ENCODE peak calls at places on chromosome 13, in ten cellular contexts. E is nephron progenitor cell, N is left lung, X is B cell, G is endothelial cell, R is heart right ventricle, S is H9, J is choroid plexus epithelial cell, W is left ventricle myocardium inferior, B is neural crest cell. Y is an unnamed sample.

GRCh38 chr13:73857106-73857505 is 277.1 kb downstream of the KLF12 start:
- DNase-seq in S (no peak), R (no peak), B (no peak), X (no peak), J (no peak), N (no peak), E (no peak), G (no peak), W (no peak), Y (no peak)

GRCh38 chr13:44155422-44156293 is 218.0 kb upstream of the SERP2 start:
- DNase-seq in R (peak), N (no peak), B (no peak), W (peak), X (no peak), S (peak), J (peak), E (peak), G (no peak), Y (no peak)

GRCh38 chr13:35881360-35881759 is 249.8 kb downstream of the DCLK1 start:
- DNase-seq in R (no peak), S (no peak), G (no peak), X (no peak), E (no peak), J (peak), B (no peak), W (no peak), N (no peak), Y (no peak)

GRCh38 chr13:24618219-24618955 is 61.8 kb upstream of the ATP12A start:
- DNase-seq in R (no peak), B (no peak), G (no peak), J (no peak), S (no peak), W (no peak), N (no peak), X (peak), E (no peak), Y (no peak)

GRCh38 chr13:28299941-28300340 is 161.6 kb downstream of the PAN3 start:
- DNase-seq in W (no peak), S (no peak), E (no peak), B (no peak), X (no peak), G (no peak), J (no peak), R (no peak), N (no peak), Y (no peak)

GRCh38 chr13:47480941-47481340 is 520.1 kb downstream of the SUCLA2 start:
- DNase-seq in N (no peak), G (no peak), S (no peak), J (no peak), B (no peak), X (no peak), W (no peak), E (no peak), R (no peak), Y (no peak)

GRCh38 chr13:73544175-73544574 is 485.4 kb downstream of the KLF5 start:
- DNase-seq in B (no peak), W (no peak), X (no peak), N (no peak), G (no peak), E (no peak), R (no peak), J (no peak), S (no peak), Y (no peak)

GRCh38 chr13:55517312-55517711 is 1623.4 kb upstream of the PRR20A start:
- DNase-seq in G (peak), B (peak), W (no peak), J (no peak), N (no peak), R (no peak), S (peak), X (no peak), E (no peak), Y (no peak)

GRCh38 chr13:50576156-50576555 is 267.3 kb downstream of the DLEU7 start:
- DNase-seq in G (no peak), B (no peak), J (no peak), W (no peak), N (peak), S (no peak), X (no peak), R (no peak), E (no peak), Y (no peak)

GRCh38 chr13:36530050-36530789 is 97.9 kb downstream of the CCNA1 start:
- DNase-seq in N (no peak), G (no peak), W (no peak), R (no peak), E (no peak), B (no peak), S (no peak), X (no peak), J (peak), Y (no peak)

GRCh38 chr13:75410207-75410606 is 71.8 kb downstream of the TBC1D4 start:
- DNase-seq in G (no peak), E (no peak), W (no peak), X (no peak), S (no peak), J (no peak), N (no peak), R (peak), B (no peak), Y (no peak)

GRCh38 chr13:88376762-88377388 is 705.7 kb downstream of the SLITRK5 start:
- DNase-seq in S (no peak), E (no peak), B (no peak), J (no peak), G (no peak), N (no peak), X (no peak), W (no peak), R (no peak), Y (no peak)

GRCh38 chr13:59356607-59357006 is 807.1 kb downstream of the DIAPH3 start:
- DNase-seq in E (no peak), R (peak), B (no peak), X (no peak), G (no peak), W (peak), S (no peak), N (no peak), J (peak), Y (no peak)

GRCh38 chr13:38670627-38671026 is 16.2 kb upstream of the FREM2 start:
- DNase-seq in X (no peak), J (peak), N (no peak), W (no peak), R (no peak), E (no peak), G (no peak), S (no peak), B (no peak), Y (no peak)
- TF ChIP-seq CTCF in X (no peak), J (peak), N (no peak), W (no peak), R (no peak), E (no peak), G (no peak), S (no peak), B (no peak), Y (no peak)

GRCh38 chr13:109748677-109749076 is 37.7 kb downstream of the IRS2 start:
- DNase-seq in E (no peak), S (no peak), N (no peak), G (no peak), B (no peak), W (no peak), J (no peak), R (no peak), X (no peak), Y (no peak)

GRCh38 chr13:109749365-109749764 is 37.0 kb downstream of the IRS2 start:
- DNase-seq in N (no peak), R (no peak), B (no peak), J (no peak), E (no peak), W (no peak), S (no peak), X (no peak), G (no peak), Y (no peak)

GRCh38 chr13:109745702-109746101 is 40.7 kb downstream of the IRS2 start:
- DNase-seq in X (no peak), W (no peak), N (no peak), G (no peak), R (no peak), E (no peak), B (no peak), J (no peak), S (no peak), Y (no peak)

GRCh38 chr13:109746364-109746763 is 40.0 kb downstream of the IRS2 start:
- DNase-seq in J (no peak), R (no peak), W (no peak), G (no peak), X (no peak), E (no peak), N (no peak), S (no peak), B (no peak), Y (no peak)

GRCh38 chr13:109747524-109747923 is 38.9 kb downstream of the IRS2 start:
- DNase-seq in W (no peak), G (no peak), B (no peak), X (no peak), E (no peak), J (peak), R (no peak), S (no peak), N (no peak), Y (no peak)
- TF ChIP-seq CTCF in W (no peak), G (no peak), B (peak), X (no peak), E (no peak), J (peak), R (no peak), S (peak), N (no peak), Y (peak)

GRCh38 chr13:33757713-33758112 is 60.2 kb upstream of the RFC3 start:
- DNase-seq in G (no peak), W (no peak), R (no peak), B (no peak), X (no peak), N (no peak), E (no peak), J (no peak), S (no peak), Y (no peak)
- TF ChIP-seq CTCF in G (no peak), W (no peak), R (no peak), B (no peak), X (no peak), N (no peak), E (no peak), J (no peak), S (no peak), Y (no peak)

DNA sequence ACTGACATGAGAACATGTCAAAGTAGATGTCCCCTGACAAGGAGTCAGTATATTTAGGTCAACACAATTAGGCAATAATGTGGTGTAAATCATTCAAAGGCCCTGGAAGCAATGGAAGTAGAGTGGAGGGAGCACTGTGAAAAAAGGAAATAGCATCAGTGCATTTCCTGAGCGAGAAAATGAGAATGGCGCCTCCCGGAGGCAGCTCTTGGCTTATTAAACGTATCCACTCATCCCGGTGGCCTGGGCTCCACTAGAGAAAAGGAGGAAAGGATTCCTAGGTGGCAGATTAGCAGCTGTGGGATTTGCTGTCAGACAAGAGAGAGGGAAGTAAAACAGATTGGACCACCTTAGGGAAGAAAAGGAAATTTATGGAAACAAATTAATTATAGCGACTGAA is 173.7 kb upstream of the TMTC4 start:
- DNase-seq in E (no peak), J (no peak), N (no peak), G (no peak), R (no peak), B (no peak), S (no peak), X (no peak), W (no peak), Y (no peak)
- TF ChIP-seq CTCF in E (no peak), J (no peak), N (no peak), G (no peak), R (no peak), B (no peak), S (peak), X (no peak), W (no peak), Y (no peak)

GRCh38 chr13:49554387-49554786 is 31.0 kb downstream of the RCBTB1 start:
- DNase-seq in W (no peak), N (no peak), J (no peak), G (no peak), E (no peak), X (no peak), R (no peak), S (no peak), B (no peak), Y (no peak)
- TF ChIP-seq CTCF in W (no peak), N (no peak), J (no peak), G (no peak), E (no peak), X (no peak), R (no peak), S (no peak), B (no peak), Y (no peak)

GRCh38 chr13:23159205-23159586 is 21.6 kb upstream of the SGCG start:
- DNase-seq in W (peak), B (peak), X (no peak), S (peak), G (peak), R (peak), N (no peak), E (peak), J (peak), Y (no peak)
- TF ChIP-seq CTCF in W (peak), B (peak), X (peak), S (peak), G (peak), R (peak), N (peak), E (peak), J (peak), Y (peak)

GRCh38 chr13:33262069-33262487 is 23.5 kb downstream of the STARD13 start:
- DNase-seq in J (no peak), X (no peak), N (no peak), E (no peak), G (no peak), R (no peak), B (no peak), W (no peak), S (peak), Y (no peak)

GRCh38 chr13:33263976-33264619 is 21.5 kb downstream of the STARD13 start:
- DNase-seq in W (no peak), J (no peak), N (no peak), R (no peak), G (no peak), E (no peak), S (no peak), B (no peak), X (no peak), Y (no peak)

GRCh38 chr13:33262554-33262953 is 23.0 kb downstream of the STARD13 start:
- DNase-seq in N (no peak), J (no peak), W (no peak), S (no peak), E (no peak), G (no peak), X (no peak), B (no peak), R (no peak), Y (no peak)

GRCh38 chr13:33263484-33263883 is 22.1 kb downstream of the STARD13 start:
- DNase-seq in G (no peak), W (no peak), B (no peak), R (no peak), X (no peak), N (no peak), J (no peak), S (no peak), E (no peak), Y (no peak)

GRCh38 chr13:33262997-33263396 is 22.6 kb downstream of the STARD13 start:
- DNase-seq in W (no peak), S (no peak), R (no peak), N (no peak), X (peak), B (no peak), J (no peak), E (no peak), G (no peak), Y (no peak)
- TF ChIP-seq CTCF in W (peak), S (no peak), R (no peak), N (no peak), X (no peak), B (no peak), J (peak), E (no peak), G (no peak), Y (no peak)

Y was measured in type B pancreatic cell.